ENCODE peak calls at places on chromosomes 1 and 21, in eight cellular contexts. L, M, S, R, H, Q, I and J are unnamed samples.

GRCh38 chr1:92219028-92219427 is 1.3 kb downstream of the C1orf146 start:
- DNase-seq in S (no peak), Q (no peak), L (no peak), M (no peak), H (no peak), R (no peak), I (no peak), J (no peak)

GRCh38 chr21:43752758-43753438 is 23.2 kb downstream of the CSTB start:
- DNase-seq in M (no peak), L (no peak), H (no peak), Q (no peak), S (no peak), I (no peak), R (no peak), J (no peak)

GRCh38 chr1:33500547-33500946 is 28.1 kb downstream of the ZSCAN20 start:
- DNase-seq in S (no peak), I (no peak), L (no peak), M (no peak), R (no peak), H (no peak), Q (no peak), J (no peak)

GRCh38 chr1:69320679-69321310 is 246.9 kb upstream of the LRRC7 start:
- DNase-seq in M (no peak), I (no peak), S (no peak), H (no peak), R (no peak), Q (no peak), L (no peak), J (no peak)

GRCh38 chr1:117570988-117571409 is 34.8 kb upstream of the TENT5C start:
- DNase-seq in S (no peak), M (no peak), H (peak), R (peak), Q (peak), I (no peak), L (no peak), J (no peak)

GRCh38 chr1:1593834-1594601 is 5.9 kb downstream of the FNDC10 start:
- DNase-seq in L (no peak), Q (no peak), S (no peak), M (no peak), I (no peak), H (no peak), R (no peak), J (no peak)

GRCh38 chr1:48671578-48671977 is 105.1 kb downstream of the BEND5 start:
- DNase-seq in I (no peak), R (no peak), L (no peak), Q (no peak), M (no peak), H (no peak), S (no peak), J (no peak)

GRCh38 chr21:46111857-46112730 is 14.2 kb downstream of the COL6A2 start:
- DNase-seq in S (no peak), H (no peak), L (no peak), M (no peak), I (peak), Q (peak), R (peak), J (peak)

GRCh38 chr1:36857761-36858160 is 176.6 kb downstream of the GRIK3 start:
- DNase-seq in L (no peak), I (no peak), Q (no peak), R (no peak), M (peak), H (peak), S (no peak), J (no peak)

GRCh38 chr1:65147424-65148177 is 402 bp upstream of the AK4 start:
- DNase-seq in S (no peak), H (peak), M (peak), R (peak), L (no peak), Q (peak), I (peak), J (peak)

GRCh38 chr1:106962591-106962990 is 93.9 kb upstream of the PRMT6 start:
- DNase-seq in Q (no peak), I (no peak), M (no peak), H (no peak), R (no peak), L (no peak), S (no peak), J (no peak)

GRCh38 chr1:113860891-113861290 is 10.6 kb downstream of the PTPN22 start:
- DNase-seq in S (no peak), H (no peak), Q (no peak), L (no peak), I (no peak), M (no peak), R (no peak), J (no peak)

GRCh38 chr1:47478090-47478489 is 40.2 kb downstream of the FOXD2 start:
- DNase-seq in R (peak), M (no peak), H (peak), S (no peak), I (no peak), L (peak), Q (peak), J (no peak)

GRCh38 chr1:119987689-119988088 is 81.8 kb downstream of the NOTCH2 start:
- DNase-seq in Q (no peak), L (no peak), I (no peak), S (no peak), M (no peak), R (no peak), H (no peak), J (no peak)

GRCh38 chr1:228274452-228275153 is 66.8 kb downstream of the OBSCN start:
- DNase-seq in M (no peak), I (no peak), Q (no peak), H (no peak), S (no peak), L (no peak), R (no peak), J (no peak)

GRCh38 chr21:39564200-39564599 is 48.5 kb upstream of the B3GALT5 start:
- DNase-seq in R (peak), I (no peak), L (no peak), M (no peak), S (no peak), H (no peak), Q (no peak), J (no peak)

GRCh38 chr1:186876436-186876835 is 47.7 kb downstream of the PLA2G4A start:
- DNase-seq in R (no peak), I (no peak), Q (peak), S (no peak), M (no peak), H (no peak), L (no peak), J (no peak)

GRCh38 chr1:87291107-87291506 is 37.6 kb upstream of the LMO4 start:
- DNase-seq in Q (no peak), L (no peak), R (no peak), H (no peak), S (no peak), I (no peak), M (no peak), J (no peak)

GRCh38 chr21:46424062-46424591 is 34.6 kb upstream of the DIP2A start:
- DNase-seq in L (no peak), H (no peak), R (no peak), Q (no peak), S (no peak), M (no peak), I (no peak), J (no peak)

GRCh38 chr1:170510163-170510562 is 21.8 kb upstream of the GORAB start:
- DNase-seq in R (no peak), M (no peak), Q (no peak), I (no peak), S (no peak), H (no peak), L (no peak), J (no peak)

GRCh38 chr1:56106551-56107277 is 472.6 kb downstream of the PLPP3 start:
- DNase-seq in M (no peak), H (no peak), R (no peak), Q (no peak), I (no peak), S (no peak), L (no peak), J (no peak)

GRCh38 chr1:82153282-82153630 is 352.5 kb downstream of the ADGRL2 start:
- DNase-seq in Q (no peak), I (no peak), M (no peak), L (no peak), H (no peak), S (no peak), R (no peak), J (no peak)

GRCh38 chr1:167797005-167797404 is 75.2 kb downstream of the MPZL1 start:
- DNase-seq in R (peak), Q (peak), L (no peak), S (no peak), H (peak), I (peak), M (no peak), J (peak)

GRCh38 chr1:149843302-149844041 is 55.9 kb upstream of the BOLA1 start:
- DNase-seq in L (peak), R (peak), Q (no peak), S (no peak), H (peak), I (no peak), M (no peak), J (no peak)

GRCh38 chr1:29387210-29387609 is 150.9 kb downstream of the PTPRU start:
- DNase-seq in S (no peak), H (no peak), M (no peak), I (no peak), R (no peak), Q (no peak), L (no peak), J (no peak)

GRCh38 chr1:25590096-25590824 is 26.3 kb upstream of the MAN1C1 start:
- DNase-seq in M (no peak), H (peak), I (peak), S (no peak), L (no peak), R (peak), Q (no peak), J (no peak)
- TF ChIP-seq CTCF in M (peak), H (peak), I (no peak), S (no peak), L (no peak), R (peak), Q (no peak), J (no peak)

DNA sequence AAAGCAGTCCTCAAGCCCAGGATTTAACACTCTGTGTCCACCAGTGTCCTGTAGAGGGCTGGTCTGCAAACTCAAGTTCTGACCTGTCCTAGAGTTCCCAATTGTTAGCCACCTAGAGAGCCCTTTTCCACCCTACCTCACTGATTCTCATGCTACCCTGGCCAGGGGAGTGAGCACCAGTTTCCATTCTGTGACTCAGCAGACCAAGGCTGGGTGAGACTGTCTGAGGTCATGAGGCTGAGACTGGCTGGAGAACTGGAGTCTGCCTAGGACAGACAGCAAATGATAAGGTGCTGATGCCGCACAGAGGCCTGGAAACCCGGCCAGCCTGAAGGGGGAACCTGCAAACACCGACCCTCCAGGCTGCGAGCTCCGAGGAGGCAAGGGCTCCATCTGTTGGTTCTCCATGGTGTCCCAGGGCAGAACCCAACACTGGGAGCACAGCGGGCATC is 13.7 kb downstream of the GLIS1 start:
- DNase-seq in I (no peak), L (peak), M (no peak), H (peak), S (no peak), R (no peak), Q (no peak), J (no peak)
- TF ChIP-seq CTCF in I (no peak), L (peak), M (no peak), H (peak), S (no peak), R (no peak), Q (no peak), J (no peak)

GRCh38 chr1:201473296-201473695 is 4.3 kb upstream of the PHLDA3 start:
- DNase-seq in H (no peak), L (no peak), R (no peak), Q (no peak), S (no peak), I (no peak), M (no peak), J (no peak)

GRCh38 chr1:201475121-201475520 is 6.1 kb upstream of the PHLDA3 start:
- DNase-seq in H (no peak), M (no peak), Q (no peak), I (no peak), R (no peak), S (no peak), L (peak), J (no peak)

GRCh38 chr1:201479331-201479730 is 10.3 kb upstream of the PHLDA3 start:
- DNase-seq in S (no peak), M (no peak), Q (no peak), R (no peak), I (no peak), L (no peak), H (no peak), J (no peak)

GRCh38 chr1:201475915-201476669 is 7.1 kb upstream of the PHLDA3 start:
- DNase-seq in L (no peak), Q (no peak), R (no peak), S (no peak), H (no peak), M (no peak), I (no peak), J (no peak)

DNA sequence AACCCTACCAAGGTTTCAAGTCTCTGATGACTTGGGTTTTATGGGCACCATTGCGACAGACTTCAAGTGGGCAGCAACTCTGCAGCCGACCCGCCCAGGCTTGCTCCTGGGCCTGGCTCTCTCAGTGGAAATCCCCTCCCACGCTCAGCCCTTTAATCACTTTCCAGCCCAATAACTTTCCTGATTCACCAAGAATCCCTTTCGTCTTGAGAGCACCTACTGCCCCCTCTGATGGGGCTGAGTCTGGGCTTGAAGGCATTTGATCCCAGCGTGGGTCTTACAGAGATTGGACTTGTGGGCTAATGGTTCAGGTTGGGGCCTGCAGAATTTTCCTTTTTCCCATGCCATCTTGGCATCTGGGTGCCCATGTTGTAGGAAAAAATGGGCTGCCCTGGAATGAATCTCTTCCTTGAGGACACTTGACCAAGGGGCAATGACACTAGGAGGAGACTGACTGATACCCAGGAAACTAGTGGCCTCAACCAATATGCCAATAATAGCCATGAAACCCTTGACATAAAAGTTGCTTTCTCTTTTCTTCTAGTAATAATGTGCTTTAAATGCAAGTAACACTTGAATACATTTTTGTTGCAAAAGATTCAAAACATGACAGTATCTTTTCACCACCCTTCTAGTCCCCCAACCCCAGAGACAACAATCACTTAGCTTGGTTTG is 7.8 kb upstream of the PHLDA3 start:
- DNase-seq in R (no peak), Q (no peak), L (no peak), H (no peak), M (no peak), S (no peak), I (no peak), J (no peak)
- TF ChIP-seq CTCF in R (no peak), Q (no peak), L (no peak), H (no peak), M (no peak), S (no peak), I (no peak), J (no peak)

GRCh38 chr1:41794031-41794430 is 124.7 kb downstream of the HIVEP3 start:
- DNase-seq in R (no peak), M (no peak), L (no peak), Q (no peak), S (no peak), H (no peak), I (no peak), J (no peak)

GRCh38 chr1:41789616-41790330 is 128.9 kb downstream of the HIVEP3 start:
- DNase-seq in M (no peak), S (no peak), R (no peak), H (no peak), Q (no peak), L (no peak), I (no peak), J (peak)

GRCh38 chr1:41792485-41792770 is 126.3 kb downstream of the HIVEP3 start:
- DNase-seq in H (no peak), S (no peak), M (no peak), L (no peak), Q (no peak), R (no peak), I (no peak), J (no peak)

GRCh38 chr1:41790351-41790750 is 128.4 kb downstream of the HIVEP3 start:
- DNase-seq in Q (no peak), R (no peak), M (no peak), S (no peak), H (no peak), I (no peak), L (no peak), J (no peak)

DNA sequence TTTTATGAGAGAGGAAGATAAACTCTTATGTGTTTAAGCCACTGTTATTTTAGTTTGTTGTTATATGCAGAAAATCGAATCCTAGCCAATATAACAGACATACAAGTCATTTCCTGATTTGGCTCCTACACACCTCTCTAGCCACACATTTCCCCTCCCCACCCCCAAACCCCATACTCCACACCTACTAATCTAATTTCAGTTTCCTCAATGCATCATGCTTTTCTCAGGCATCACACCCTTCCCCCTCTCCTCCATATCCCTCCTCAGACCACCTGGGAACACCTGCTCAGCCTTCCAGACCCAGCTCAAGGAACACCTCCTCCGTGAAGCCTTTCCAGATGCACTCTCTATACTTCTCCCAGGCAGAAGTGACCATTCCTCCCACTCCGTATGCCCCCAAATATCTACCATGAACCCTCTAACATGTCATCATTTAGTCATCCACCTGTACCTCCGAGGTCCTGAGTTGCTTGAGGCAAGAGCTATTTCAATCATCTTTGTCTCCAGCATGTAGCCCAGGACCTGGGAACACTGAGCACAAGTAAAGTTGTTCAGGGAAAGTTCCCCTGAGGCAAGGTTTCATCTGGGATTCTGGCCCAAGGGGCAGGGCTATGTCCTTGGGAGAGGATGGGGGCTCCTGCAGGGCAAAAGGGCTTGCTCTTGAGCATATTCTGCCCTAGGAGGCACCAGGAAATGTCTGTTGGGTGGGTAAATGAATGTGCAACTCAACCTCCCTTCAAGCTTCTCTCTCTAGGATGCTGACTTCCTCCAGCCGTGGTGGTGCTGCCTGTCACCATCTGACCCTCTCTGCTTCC is 126.8 kb downstream of the HIVEP3 start:
- DNase-seq in Q (no peak), S (no peak), H (no peak), M (no peak), L (no peak), I (no peak), R (no peak), J (no peak)
- TF ChIP-seq CTCF in Q (no peak), S (no peak), H (no peak), M (no peak), L (no peak), I (no peak), R (no peak), J (no peak)

GRCh38 chr1:74766579-74766978 is 33.6 kb downstream of the TYW3 start:
- DNase-seq in S (no peak), M (no peak), Q (no peak), I (no peak), R (no peak), H (no peak), L (no peak), J (no peak)

GRCh38 chr1:74772945-74773344 is 40.0 kb downstream of the TYW3 start:
- DNase-seq in S (no peak), R (no peak), M (no peak), H (no peak), L (peak), I (no peak), Q (no peak), J (no peak)

GRCh38 chr1:74763714-74764301 is 30.9 kb downstream of the TYW3 start:
- DNase-seq in S (no peak), L (no peak), Q (no peak), R (no peak), H (no peak), I (no peak), M (no peak), J (no peak)

GRCh38 chr1:74771913-74772515 is 39.1 kb downstream of the TYW3 start:
- DNase-seq in R (peak), I (peak), H (peak), M (peak), Q (no peak), S (no peak), L (peak), J (no peak)

GRCh38 chr1:74767490-74767889 is 34.5 kb downstream of the TYW3 start:
- DNase-seq in R (peak), Q (no peak), L (peak), M (no peak), I (peak), H (no peak), S (no peak), J (no peak)
- TF ChIP-seq CTCF in R (no peak), Q (no peak), L (peak), M (peak), I (peak), H (no peak), S (no peak), J (peak)

GRCh38 chr1:85602536-85602935 is 22.0 kb downstream of the CCN1 start:
- DNase-seq in R (no peak), M (no peak), H (no peak), Q (no peak), S (no peak), L (no peak), I (no peak), J (no peak)
- TF ChIP-seq CTCF in R (no peak), M (no peak), H (no peak), Q (no peak), S (no peak), L (peak), I (no peak), J (no peak)

DNA sequence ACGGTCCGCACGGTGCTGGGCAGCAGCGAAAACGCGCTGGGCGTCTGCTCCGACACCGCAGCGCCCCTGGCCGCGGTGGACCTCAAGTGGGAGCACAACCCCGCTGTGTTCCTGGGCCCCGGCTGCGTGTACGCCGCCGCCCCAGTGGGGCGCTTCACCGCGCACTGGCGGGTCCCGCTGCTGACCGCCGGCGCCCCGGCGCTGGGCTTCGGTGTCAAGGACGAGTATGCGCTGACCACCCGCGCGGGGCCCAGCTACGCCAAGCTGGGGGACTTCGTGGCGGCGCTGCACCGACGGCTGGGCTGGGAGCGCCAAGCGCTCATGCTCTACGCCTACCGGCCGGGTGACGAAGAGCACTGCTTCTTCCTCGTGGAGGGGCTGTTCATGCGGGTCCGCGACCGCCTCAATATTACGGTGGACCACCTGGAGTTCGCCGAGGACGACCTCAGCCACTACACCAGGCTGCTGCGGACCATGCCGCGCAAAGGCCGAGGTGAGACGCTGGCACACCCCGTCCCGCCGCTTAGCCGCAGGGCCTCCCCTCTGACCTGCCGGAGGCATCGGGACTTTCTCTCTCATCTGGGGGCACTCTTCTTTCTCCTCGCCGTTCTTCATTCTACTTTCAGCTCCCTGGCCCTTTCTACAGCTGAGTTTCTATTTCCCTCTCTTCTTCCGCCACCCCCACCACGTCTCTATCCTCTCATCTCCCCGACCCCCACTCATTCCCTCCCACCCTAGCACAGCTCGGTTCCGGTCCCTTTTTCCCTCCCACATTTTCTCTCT is 1.0 kb downstream of the NPR1 start:
- DNase-seq in I (no peak), R (peak), H (peak), L (no peak), S (no peak), M (peak), Q (no peak), J (no peak)
- TF ChIP-seq CTCF in I (no peak), R (no peak), H (no peak), L (peak), S (no peak), M (peak), Q (peak), J (peak)